ENCODE peak calls at places on chromosome 1, in six cellular contexts. K is CD4-positive, alpha-beta T cell; W is naive thymus-derived CD8-positive, alpha-beta T cell; X is right cardiac atrium; M is psoas muscle; G is left cardiac atrium. Z is an unnamed sample.

GRCh38 chr1:221440658-221441057 is 301.2 kb downstream of the DUSP10 start:
- ATAC-seq in K (no peak), W (no peak), X (peak), M (peak), G (peak), Z (peak)

GRCh38 chr1:236522937-236523703 is 662 bp upstream of the LGALS8 start:
- ATAC-seq in K (no peak), W (no peak), X (peak), M (peak), G (peak), Z (no peak)

GRCh38 chr1:21534674-21535378 is 25.6 kb downstream of the ALPL start:
- ATAC-seq in K (no peak), W (no peak), X (no peak), M (no peak), G (no peak), Z (peak)

GRCh38 chr1:32701421-32701911 is 1.1 kb downstream of the SYNC start:
- ATAC-seq in K (no peak), W (no peak), X (peak), M (peak), G (peak), Z (peak)

GRCh38 chr1:156474966-156475365 is 25.6 kb downstream of the MEF2D start:
- ATAC-seq in K (no peak), W (no peak), X (no peak), M (no peak), G (no peak), Z (no peak)

GRCh38 chr1:16391408-16391807 is 24.4 kb downstream of the SZRD1 start:
- ATAC-seq in K (no peak), W (no peak), X (no peak), M (peak), G (no peak), Z (no peak)

GRCh38 chr1:116170901-116171589 is 59.8 kb downstream of the MAB21L3 start:
- ATAC-seq in K (no peak), W (no peak), X (no peak), M (no peak), G (no peak), Z (no peak)

GRCh38 chr1:45498279-45498678 is 1.6 kb downstream of the CCDC163 start:
- ATAC-seq in K (no peak), W (no peak), X (no peak), M (no peak), G (no peak), Z (no peak)

GRCh38 chr1:44947060-44947773 is 39.2 kb downstream of the EIF2B3 start:
- ATAC-seq in K (no peak), W (no peak), X (peak), M (peak), G (peak), Z (peak)